ENCODE peak calls at places on chromosomes 5 and 9, in six cellular contexts. Y is BJ, S is AG04449, Q is tibial nerve, L is MCF 10A, E is sigmoid colon. Z is an unnamed sample.

GRCh38 chr5:90528704-90529233 is 615 bp downstream of the LYSMD3 start:
- DNase-seq in Y (no peak), S (no peak), Q (peak; percentile 11), L (peak; percentile 31), E (no peak), Z (no peak)

GRCh38 chr5:15645376-15645775 is 145.4 kb downstream of the FBXL7 start:
- DNase-seq in Y (no peak), S (no peak), Q (no peak), L (peak; percentile 11), E (no peak), Z (no peak)

GRCh38 chr5:56145106-56145505 is 88.0 kb downstream of the ANKRD55 start:
- DNase-seq in Y (no peak), S (no peak), Q (no peak), L (no peak), E (no peak), Z (no peak)

GRCh38 chr9:71975833-71976232 is 64.4 kb downstream of the C9orf85 start:
- DNase-seq in Y (no peak), S (no peak), Q (no peak), L (peak; percentile 2), E (no peak), Z (no peak)

GRCh38 chr5:176570044-176570443 is 20.9 kb downstream of the CDHR2 start:
- DNase-seq in Y (no peak), S (no peak), Q (no peak), L (no peak), E (no peak), Z (no peak)

GRCh38 chr5:96117863-96118651 is 156.4 kb upstream of the ELL2 start:
- DNase-seq in Y (no peak), S (no peak), Q (no peak), L (no peak), E (no peak), Z (no peak)

GRCh38 chr9:130053504-130054427 is at the start of gene GPR107:
- DNase-seq in Y (no peak), S (no peak), Q (peak; percentile 65), L (peak; percentile 69), E (peak; percentile 88), Z (peak; percentile 43)

GRCh38 chr5:39186289-39186688 is 33.1 kb downstream of the FYB1 start:
- DNase-seq in Y (no peak), S (no peak), Q (no peak), L (no peak), E (no peak), Z (no peak)

GRCh38 chr5:148401604-148402003 is 17.8 kb downstream of the FBXO38 start:
- DNase-seq in Y (no peak), S (peak; percentile 2), Q (no peak), L (no peak), E (no peak), Z (no peak)

GRCh38 chr5:57711471-57711870 is 228.9 kb upstream of the ACTBL2 start:
- DNase-seq in Y (no peak), S (no peak), Q (no peak), L (no peak), E (no peak), Z (no peak)

GRCh38 chr5:59328801-59329296 is 564.7 kb downstream of the PDE4D start:
- DNase-seq in Y (no peak), S (peak; percentile 26), Q (no peak), L (peak; percentile 44), E (no peak), Z (no peak)

GRCh38 chr5:135535820-135536801 is at the start of gene NEUROG1:
- DNase-seq in Y (no peak), S (no peak), Q (no peak), L (no peak), E (no peak), Z (no peak)

GRCh38 chr9:114033397-114034103 is 44.5 kb downstream of the AMBP start:
- DNase-seq in Y (no peak), S (no peak), Q (no peak), L (peak; percentile 8), E (peak; percentile 59), Z (no peak)

GRCh38 chr5:142222881-142223558 is 101.8 kb downstream of the SPRY4 start:
- DNase-seq in Y (no peak), S (no peak), Q (no peak), L (no peak), E (no peak), Z (no peak)

GRCh38 chr5:35741126-35741711 is 115.5 kb upstream of the IL7R start:
- DNase-seq in Y (peak; percentile 44), S (no peak), Q (no peak), L (peak; percentile 46), E (no peak), Z (no peak)

GRCh38 chr9:20406344-20406743 is 216.0 kb downstream of the MLLT3 start:
- DNase-seq in Y (no peak), S (no peak), Q (no peak), L (no peak), E (no peak), Z (no peak)

GRCh38 chr5:95812100-95812472 is 10.4 kb downstream of the GLRX start:
- DNase-seq in Y (no peak), S (no peak), Q (no peak), L (no peak), E (no peak), Z (no peak)

GRCh38 chr9:129253820-129254381 is 75.8 kb upstream of the IER5L start:
- DNase-seq in Y (no peak), S (no peak), Q (no peak), L (no peak), E (peak; percentile 77), Z (no peak)

GRCh38 chr9:22124263-22125011 is 115.3 kb upstream of the CDKN2B start:
- DNase-seq in Y (no peak), S (no peak), Q (no peak), L (no peak), E (no peak), Z (no peak)

GRCh38 chr5:68849906-68850305 is 243.9 kb upstream of the SLC30A5 start:
- DNase-seq in Y (no peak), S (no peak), Q (no peak), L (no peak), E (no peak), Z (no peak)

GRCh38 chr9:95224371-95225015 is 93.0 kb downstream of the FANCC start:
- DNase-seq in Y (no peak), S (no peak), Q (no peak), L (peak; percentile 9), E (no peak), Z (no peak)

GRCh38 chr9:95225016-95225745 is 92.3 kb downstream of the FANCC start:
- DNase-seq in Y (no peak), S (no peak), Q (no peak), L (no peak), E (no peak), Z (no peak)

GRCh38 chr9:95226921-95227320 is 90.6 kb downstream of the FANCC start:
- DNase-seq in Y (no peak), S (no peak), Q (no peak), L (no peak), E (no peak), Z (no peak)

GRCh38 chr9:95229230-95229933 is 88.1 kb downstream of the FANCC start:
- DNase-seq in Y (no peak), S (no peak), Q (no peak), L (no peak), E (no peak), Z (no peak)

DNA sequence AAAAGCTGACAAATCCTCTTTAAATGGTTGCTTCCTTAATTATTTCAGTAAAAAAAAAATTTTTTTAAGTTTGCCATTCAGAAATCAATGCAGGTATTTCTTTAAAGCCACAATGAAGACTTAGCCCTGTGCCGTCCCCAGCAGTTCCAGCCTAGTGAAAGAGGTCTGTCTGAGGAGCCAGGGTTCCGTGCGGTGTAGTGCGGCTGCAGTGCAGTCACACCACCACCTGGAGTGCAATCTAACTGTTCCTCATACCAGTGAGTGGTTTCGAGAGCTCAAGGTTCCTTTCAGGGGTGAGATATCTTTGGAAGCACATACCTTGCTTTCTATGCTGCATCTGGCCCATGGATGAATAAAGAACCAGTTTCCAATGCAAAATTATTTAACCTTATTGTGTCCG is 87.5 kb downstream of the FANCC start:
- DNase-seq in Y (no peak), S (no peak), Q (no peak), L (no peak), E (no peak), Z (no peak)
- TF ChIP-seq CTCF in Y (no peak), S (no peak), Q (no peak), L (no peak), E (no peak), Z (no peak)

DNA sequence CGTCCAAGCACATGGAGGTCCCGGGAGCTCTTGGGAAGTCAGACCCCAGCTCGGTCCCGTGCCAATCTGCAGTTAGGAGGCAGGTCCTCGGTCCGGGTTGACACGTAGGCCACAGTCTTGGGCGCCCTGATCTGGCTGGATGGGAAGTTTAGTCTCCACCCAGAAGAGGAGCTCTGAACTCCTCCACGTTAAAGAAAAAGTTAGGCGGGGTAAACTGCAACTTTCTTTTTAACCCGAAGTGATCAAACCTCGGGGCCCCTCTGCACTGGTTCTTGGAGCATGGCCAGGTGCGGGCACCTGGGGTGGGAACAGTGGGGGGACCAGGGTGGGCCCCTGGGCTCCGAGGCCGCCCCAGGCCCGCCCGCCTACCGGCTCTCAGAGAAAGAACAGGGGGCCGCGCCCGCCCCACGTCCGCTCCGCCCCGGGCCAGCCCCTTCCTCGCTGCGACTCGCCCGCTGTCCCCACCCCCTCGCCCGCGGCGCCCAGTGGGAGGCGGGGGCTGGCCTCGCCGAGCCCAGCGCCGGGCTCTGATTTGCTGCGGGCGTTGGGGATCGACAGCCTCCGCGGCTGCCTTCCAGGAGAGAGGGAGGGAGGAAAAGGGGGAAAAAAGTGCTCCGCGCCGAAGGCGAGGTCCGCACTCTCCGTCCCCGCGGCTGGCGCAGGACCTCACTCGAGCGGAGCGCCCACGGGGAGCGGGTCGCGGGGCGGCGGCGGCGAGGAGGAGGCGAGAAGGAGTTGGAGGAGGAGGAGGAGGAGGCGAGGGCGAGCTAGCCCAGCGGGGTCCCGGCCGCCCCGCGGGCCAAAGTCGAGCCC is at the start of gene COL5A1:
- DNase-seq in Y (peak; percentile 64), S (no peak), Q (peak; percentile 82), L (no peak), E (peak; percentile 97), Z (no peak)
- TF ChIP-seq CTCF in Y (peak; percentile 29), S (peak; percentile 29), Q (peak; percentile 80), L (no peak), E (peak; percentile 34), Z (no peak)

DNA sequence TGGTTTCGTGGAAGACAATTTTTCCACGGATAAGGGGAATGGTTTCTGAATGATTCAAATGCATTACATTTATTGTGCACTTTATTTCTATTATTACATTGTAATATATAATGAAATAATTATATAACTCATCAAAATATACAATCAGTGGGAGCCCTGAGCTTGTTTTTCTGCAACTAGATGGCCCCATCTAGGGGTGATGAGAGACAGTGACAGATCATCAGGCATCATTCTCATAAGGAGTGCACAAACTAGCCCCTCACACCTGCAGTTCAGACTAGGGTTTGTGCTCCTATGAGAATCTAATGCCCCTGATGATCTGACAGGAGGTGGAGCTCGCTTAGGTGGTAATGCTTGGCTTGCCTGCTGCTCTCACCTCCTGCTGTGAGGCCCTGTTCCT is 6.4 kb downstream of the ISCA1 start:
- DNase-seq in Y (no peak), S (no peak), Q (no peak), L (peak; percentile 7), E (no peak), Z (no peak)
- TF ChIP-seq CTCF in Y (no peak), S (peak; percentile 17), Q (no peak), L (peak; percentile 6), E (no peak), Z (no peak)

GRCh38 chr5:109373932-109374331 is 35.8 kb downstream of the PJA2 start:
- DNase-seq in Y (no peak), S (no peak), Q (no peak), L (no peak), E (no peak), Z (no peak)

GRCh38 chr5:109378095-109378494 is 31.7 kb downstream of the PJA2 start:
- DNase-seq in Y (no peak), S (no peak), Q (no peak), L (no peak), E (no peak), Z (no peak)

GRCh38 chr5:109370343-109370742 is 39.4 kb downstream of the PJA2 start:
- DNase-seq in Y (no peak), S (no peak), Q (no peak), L (no peak), E (no peak), Z (no peak)

GRCh38 chr5:109374625-109375024 is 35.1 kb downstream of the PJA2 start:
- DNase-seq in Y (no peak), S (no peak), Q (no peak), L (no peak), E (no peak), Z (no peak)
- TF ChIP-seq CTCF in Y (no peak), S (no peak), Q (no peak), L (no peak), E (no peak), Z (no peak)

Z was measured in omental fat pad.